ENCODE peak calls at places on chromosomes 7 and 10, in seven cellular contexts. One of them, this sample, is unnamed.

GRCh38 chr10:119832956-119833355 is 39.7 kb downstream of the MCMBP start:
- DNase-seq in left colon: no peak
- DNase-seq in nephron progenitor cell: no peak
- DNase-seq in sciatic nerve: no peak
- DNase-seq in stromal cell of bone marrow: no peak
- DNase-seq in H54: no peak
- DNase-seq in T-cell: no peak
- DNase-seq in this sample: no peak

GRCh38 chr10:58414270-58415041 is 29.2 kb downstream of the TFAM start:
- DNase-seq in nephron progenitor cell: no peak
- DNase-seq in stromal cell of bone marrow: peak
- DNase-seq in T-cell: no peak
- DNase-seq in left colon: no peak
- DNase-seq in H54: no peak
- DNase-seq in sciatic nerve: no peak
- DNase-seq in this sample: no peak

GRCh38 chr10:74889662-74889998 is 63.2 kb downstream of the KAT6B start:
- DNase-seq in stromal cell of bone marrow: no peak
- DNase-seq in H54: no peak
- DNase-seq in left colon: no peak
- DNase-seq in sciatic nerve: no peak
- DNase-seq in nephron progenitor cell: no peak
- DNase-seq in T-cell: no peak
- DNase-seq in this sample: no peak

GRCh38 chr10:17115683-17116082 is 13.9 kb downstream of the CUBN start:
- DNase-seq in T-cell: no peak
- DNase-seq in H54: peak
- DNase-seq in nephron progenitor cell: no peak
- DNase-seq in left colon: no peak
- DNase-seq in stromal cell of bone marrow: no peak
- DNase-seq in sciatic nerve: no peak
- DNase-seq in this sample: no peak

GRCh38 chr7:94449151-94449725 is 54.5 kb downstream of the COL1A2 start:
- DNase-seq in left colon: no peak
- DNase-seq in nephron progenitor cell: no peak
- DNase-seq in H54: peak
- DNase-seq in stromal cell of bone marrow: no peak
- DNase-seq in sciatic nerve: no peak
- DNase-seq in T-cell: no peak
- DNase-seq in this sample: no peak

GRCh38 chr10:29608476-29609301 is 26.1 kb downstream of the SVIL start:
- DNase-seq in stromal cell of bone marrow: no peak
- DNase-seq in H54: no peak
- DNase-seq in left colon: no peak
- DNase-seq in sciatic nerve: no peak
- DNase-seq in nephron progenitor cell: no peak
- DNase-seq in T-cell: no peak
- DNase-seq in this sample: no peak

GRCh38 chr10:95133016-95133752 is 60.9 kb upstream of the ACSM6 start:
- DNase-seq in sciatic nerve: peak
- DNase-seq in H54: peak
- DNase-seq in stromal cell of bone marrow: peak
- DNase-seq in nephron progenitor cell: peak
- DNase-seq in T-cell: peak
- DNase-seq in left colon: peak
- DNase-seq in this sample: peak

GRCh38 chr7:94436018-94436604 is 41.4 kb downstream of the COL1A2 start:
- DNase-seq in left colon: peak
- DNase-seq in stromal cell of bone marrow: peak
- DNase-seq in T-cell: peak
- DNase-seq in sciatic nerve: peak
- DNase-seq in nephron progenitor cell: peak
- DNase-seq in H54: peak
- DNase-seq in this sample: peak

GRCh38 chr10:50470345-50470744 is 153.4 kb downstream of the SGMS1 start:
- DNase-seq in stromal cell of bone marrow: no peak
- DNase-seq in sciatic nerve: no peak
- DNase-seq in H54: no peak
- DNase-seq in T-cell: no peak
- DNase-seq in nephron progenitor cell: no peak
- DNase-seq in left colon: no peak
- DNase-seq in this sample: no peak

GRCh38 chr7:151246161-151247015 is 2.1 kb downstream of the SMARCD3 start:
- DNase-seq in T-cell: no peak
- DNase-seq in nephron progenitor cell: peak
- DNase-seq in stromal cell of bone marrow: no peak
- DNase-seq in left colon: no peak
- DNase-seq in H54: no peak
- DNase-seq in sciatic nerve: no peak
- DNase-seq in this sample: no peak

GRCh38 chr7:40571796-40572195 is 437.0 kb downstream of the SUGCT start:
- DNase-seq in nephron progenitor cell: no peak
- DNase-seq in stromal cell of bone marrow: no peak
- DNase-seq in H54: no peak
- DNase-seq in left colon: no peak
- DNase-seq in T-cell: no peak
- DNase-seq in sciatic nerve: no peak
- DNase-seq in this sample: no peak

GRCh38 chr7:133563196-133563707 is 310.4 kb downstream of the EXOC4 start:
- DNase-seq in sciatic nerve: no peak
- DNase-seq in left colon: no peak
- DNase-seq in H54: no peak
- DNase-seq in stromal cell of bone marrow: no peak
- DNase-seq in T-cell: no peak
- DNase-seq in nephron progenitor cell: no peak
- DNase-seq in this sample: no peak

GRCh38 chr7:106450716-106451115 is 165.9 kb upstream of the NAMPT start:
- DNase-seq in sciatic nerve: no peak
- DNase-seq in stromal cell of bone marrow: peak
- DNase-seq in T-cell: no peak
- DNase-seq in left colon: no peak
- DNase-seq in nephron progenitor cell: no peak
- DNase-seq in H54: no peak
- DNase-seq in this sample: no peak

GRCh38 chr10:79084012-79084971 is 15.5 kb downstream of the ZMIZ1 start:
- DNase-seq in nephron progenitor cell: no peak
- DNase-seq in H54: peak
- DNase-seq in stromal cell of bone marrow: peak
- DNase-seq in left colon: peak
- DNase-seq in sciatic nerve: peak
- DNase-seq in T-cell: peak
- DNase-seq in this sample: peak

GRCh38 chr10:88958721-88959120 is 6.1 kb upstream of the ACTA2 start:
- DNase-seq in left colon: no peak
- DNase-seq in sciatic nerve: no peak
- DNase-seq in T-cell: no peak
- DNase-seq in H54: no peak
- DNase-seq in stromal cell of bone marrow: no peak
- DNase-seq in nephron progenitor cell: no peak
- DNase-seq in this sample: no peak

GRCh38 chr7:107958764-107959526 is 44.0 kb downstream of the LAMB1 start:
- DNase-seq in stromal cell of bone marrow: peak
- DNase-seq in T-cell: no peak
- DNase-seq in nephron progenitor cell: no peak
- DNase-seq in sciatic nerve: no peak
- DNase-seq in H54: no peak
- DNase-seq in left colon: no peak
- DNase-seq in this sample: no peak

GRCh38 chr10:12129222-12130111 is at the start of gene SEC61A2:
- DNase-seq in nephron progenitor cell: peak
- DNase-seq in H54: peak
- DNase-seq in sciatic nerve: peak
- DNase-seq in stromal cell of bone marrow: peak
- DNase-seq in left colon: peak
- DNase-seq in T-cell: peak
- DNase-seq in this sample: peak

GRCh38 chr10:6204341-6205191 is 1.8 kb downstream of the PFKFB3 start:
- DNase-seq in stromal cell of bone marrow: peak
- DNase-seq in sciatic nerve: no peak
- DNase-seq in nephron progenitor cell: no peak
- DNase-seq in H54: no peak
- DNase-seq in T-cell: no peak
- DNase-seq in left colon: peak
- DNase-seq in this sample: no peak

GRCh38 chr7:45962861-45963260 is 41.8 kb upstream of the IGFBP3 start:
- DNase-seq in H54: no peak
- DNase-seq in stromal cell of bone marrow: no peak
- DNase-seq in sciatic nerve: no peak
- DNase-seq in T-cell: no peak
- DNase-seq in left colon: no peak
- DNase-seq in nephron progenitor cell: no peak
- DNase-seq in this sample: no peak

GRCh38 chr10:114881462-114881861 is 56.5 kb upstream of the TRUB1 start:
- DNase-seq in stromal cell of bone marrow: no peak
- DNase-seq in H54: no peak
- DNase-seq in sciatic nerve: no peak
- DNase-seq in T-cell: no peak
- DNase-seq in nephron progenitor cell: peak
- DNase-seq in left colon: no peak
- DNase-seq in this sample: no peak

GRCh38 chr7:42691030-42691639 is 220.7 kb downstream of the C7orf25 start:
- DNase-seq in sciatic nerve: no peak
- DNase-seq in nephron progenitor cell: peak
- DNase-seq in stromal cell of bone marrow: peak
- DNase-seq in H54: peak
- DNase-seq in T-cell: no peak
- DNase-seq in left colon: no peak
- DNase-seq in this sample: peak

GRCh38 chr7:137961200-137962177 is 40.4 kb downstream of the CREB3L2 start:
- DNase-seq in nephron progenitor cell: no peak
- DNase-seq in stromal cell of bone marrow: no peak
- DNase-seq in left colon: no peak
- DNase-seq in sciatic nerve: no peak
- DNase-seq in H54: peak
- DNase-seq in T-cell: no peak
- DNase-seq in this sample: no peak

GRCh38 chr10:6211341-6212265 is 8.9 kb downstream of the PFKFB3 start:
- DNase-seq in nephron progenitor cell: no peak
- DNase-seq in H54: no peak
- DNase-seq in left colon: no peak
- DNase-seq in T-cell: no peak
- DNase-seq in sciatic nerve: no peak
- DNase-seq in stromal cell of bone marrow: no peak
- DNase-seq in this sample: no peak

GRCh38 chr10:24339387-24339786 is 130.4 kb downstream of the KIAA1217 start:
- DNase-seq in nephron progenitor cell: no peak
- DNase-seq in H54: no peak
- DNase-seq in left colon: no peak
- DNase-seq in sciatic nerve: no peak
- DNase-seq in stromal cell of bone marrow: no peak
- DNase-seq in T-cell: no peak
- DNase-seq in this sample: no peak

GRCh38 chr7:108448777-108449576 is 7.3 kb downstream of the NRCAM start:
- DNase-seq in sciatic nerve: no peak
- DNase-seq in left colon: no peak
- DNase-seq in H54: no peak
- DNase-seq in stromal cell of bone marrow: no peak
- DNase-seq in nephron progenitor cell: no peak
- DNase-seq in T-cell: no peak
- DNase-seq in this sample: peak

GRCh38 chr10:67005981-67006380 is 80.1 kb downstream of the LRRTM3 start:
- DNase-seq in sciatic nerve: no peak
- DNase-seq in stromal cell of bone marrow: no peak
- DNase-seq in left colon: no peak
- DNase-seq in nephron progenitor cell: no peak
- DNase-seq in T-cell: no peak
- DNase-seq in H54: no peak
- DNase-seq in this sample: no peak

GRCh38 chr10:132630156-132630555 is 92.6 kb downstream of the INPP5A start:
- DNase-seq in sciatic nerve: peak
- DNase-seq in H54: no peak
- DNase-seq in left colon: no peak
- DNase-seq in T-cell: no peak
- DNase-seq in nephron progenitor cell: no peak
- DNase-seq in stromal cell of bone marrow: no peak
- DNase-seq in this sample: no peak

GRCh38 chr7:85924062-85924461 is 719.6 kb upstream of the GRM3 start:
- DNase-seq in nephron progenitor cell: no peak
- DNase-seq in sciatic nerve: no peak
- DNase-seq in left colon: no peak
- DNase-seq in T-cell: no peak
- DNase-seq in H54: no peak
- DNase-seq in stromal cell of bone marrow: no peak
- DNase-seq in this sample: no peak

GRCh38 chr10:18501198-18501597 is 150.2 kb downstream of the NSUN6 start:
- DNase-seq in sciatic nerve: no peak
- DNase-seq in left colon: no peak
- DNase-seq in stromal cell of bone marrow: peak
- DNase-seq in H54: peak
- DNase-seq in T-cell: no peak
- DNase-seq in nephron progenitor cell: no peak
- DNase-seq in this sample: no peak

GRCh38 chr7:154757756-154758155 is 245.2 kb downstream of the PAXIP1 start:
- DNase-seq in stromal cell of bone marrow: no peak
- DNase-seq in T-cell: no peak
- DNase-seq in H54: no peak
- DNase-seq in left colon: no peak
- DNase-seq in sciatic nerve: no peak
- DNase-seq in nephron progenitor cell: no peak
- DNase-seq in this sample: no peak

GRCh38 chr10:100997364-100998182 is 2.0 kb upstream of the LZTS2 start:
- DNase-seq in stromal cell of bone marrow: peak
- DNase-seq in left colon: peak
- DNase-seq in nephron progenitor cell: peak
- DNase-seq in H54: peak
- DNase-seq in T-cell: peak
- DNase-seq in sciatic nerve: peak
- DNase-seq in this sample: peak

GRCh38 chr7:56091591-56091990 is 1.2 kb downstream of the PHKG1 start:
- DNase-seq in H54: no peak
- DNase-seq in T-cell: no peak
- DNase-seq in nephron progenitor cell: no peak
- DNase-seq in left colon: no peak
- DNase-seq in sciatic nerve: no peak
- DNase-seq in stromal cell of bone marrow: peak
- DNase-seq in this sample: no peak

GRCh38 chr7:136405931-136406777 is 429.0 kb upstream of the MTPN start:
- DNase-seq in nephron progenitor cell: peak
- DNase-seq in T-cell: no peak
- DNase-seq in left colon: no peak
- DNase-seq in H54: peak
- DNase-seq in sciatic nerve: no peak
- DNase-seq in stromal cell of bone marrow: peak
- DNase-seq in this sample: peak

GRCh38 chr10:16184911-16185310 is 251.9 kb upstream of the PTER start:
- DNase-seq in H54: no peak
- DNase-seq in left colon: no peak
- DNase-seq in sciatic nerve: no peak
- DNase-seq in T-cell: no peak
- DNase-seq in nephron progenitor cell: no peak
- DNase-seq in stromal cell of bone marrow: no peak
- DNase-seq in this sample: no peak

GRCh38 chr10:126110434-126110833 is 214.1 kb downstream of the FANK1 start:
- DNase-seq in T-cell: no peak
- DNase-seq in stromal cell of bone marrow: peak
- DNase-seq in sciatic nerve: no peak
- DNase-seq in H54: no peak
- DNase-seq in nephron progenitor cell: no peak
- DNase-seq in left colon: no peak
- DNase-seq in this sample: no peak

GRCh38 chr7:37111459-37111858 is 337.2 kb downstream of the ELMO1 start:
- DNase-seq in sciatic nerve: no peak
- DNase-seq in nephron progenitor cell: no peak
- DNase-seq in left colon: no peak
- DNase-seq in H54: no peak
- DNase-seq in stromal cell of bone marrow: no peak
- DNase-seq in T-cell: no peak
- DNase-seq in this sample: no peak